ENCODE peak calls at places on chromosomes 1 and 21, in eight cellular contexts. D is stimulated activated CD4-positive, alpha-beta T cell treated with anti-CD3 and anti-CD28 coated beads, Interleukin-1b, Interleukin-23, amount 100 ng/mL, for 4 hours; C is SHP77; H is RWPE1; B is T-cell; G is heart left ventricle; R is nephron progenitor cell; F is CD4-positive, alpha-beta memory T cell. X is an unnamed sample.

GRCh38 chr1:160113407-160113806 is 2.2 kb upstream of the ATP1A2 start:
- DNase-seq in F (no peak), R (no peak), C (no peak), D (no peak), G (no peak), B (no peak), H (no peak), X (no peak)

GRCh38 chr1:151012684-151013471 is 4.6 kb downstream of the PRUNE1 start:
- DNase-seq in D (no peak), B (no peak), F (no peak), G (peak), H (no peak), C (no peak), R (no peak), X (no peak)

GRCh38 chr1:13663969-13664368 is 36.0 kb upstream of the PRDM2 start:
- DNase-seq in G (no peak), D (no peak), C (no peak), R (no peak), H (no peak), F (no peak), B (no peak), X (no peak)

GRCh38 chr21:41665766-41666595 is 100.9 kb downstream of the RIPK4 start:
- DNase-seq in F (no peak), B (no peak), G (no peak), D (no peak), R (no peak), H (no peak), C (no peak), X (no peak)

GRCh38 chr1:229781453-229781852 is 155.4 kb downstream of the URB2 start:
- DNase-seq in R (no peak), F (no peak), H (no peak), G (no peak), D (no peak), B (no peak), C (no peak), X (no peak)

GRCh38 chr1:200888349-200888838 is 6.3 kb upstream of the INAVA start:
- DNase-seq in R (peak), H (no peak), C (no peak), G (no peak), B (peak), F (peak), D (no peak), X (peak)

GRCh38 chr1:8239039-8239305 is 78.9 kb upstream of the SLC45A1 start:
- DNase-seq in D (no peak), G (no peak), R (no peak), C (no peak), H (no peak), B (no peak), F (no peak), X (peak)

GRCh38 chr21:18725653-18726052 is 322.1 kb upstream of the TMPRSS15 start:
- DNase-seq in G (no peak), C (no peak), H (no peak), F (no peak), D (no peak), B (no peak), R (no peak), X (no peak)

GRCh38 chr1:51636765-51637522 is 20.1 kb downstream of the OSBPL9 start:
- DNase-seq in D (no peak), C (no peak), G (peak), F (no peak), H (peak), R (no peak), B (no peak), X (peak)

GRCh38 chr1:3742439-3743298 is 9.6 kb upstream of the CCDC27 start:
- DNase-seq in B (no peak), R (no peak), F (no peak), H (no peak), C (no peak), G (no peak), D (no peak), X (no peak)

X was measured in trophoblast cell.